ENCODE peak calls at places on chromosomes 1 and 21, in seven cellular contexts. C, H, B, E, T, K and A are unnamed samples.
A peak's percentile ranks its signal among the peaks of the same experiment; 100 is the strongest.

GRCh38 chr1:7441442-7441841 is 329.7 kb upstream of the VAMP3 start:
- DNase-seq in B (no peak), H (no peak), C (no peak), K (no peak), T (no peak), E (no peak), A (no peak)

GRCh38 chr1:235741294-235741693 is 91.7 kb upstream of the GNG4 start:
- DNase-seq in E (no peak), C (no peak), B (peak; percentile 87), K (no peak), T (no peak), H (no peak), A (no peak)

GRCh38 chr1:47591801-47592200 is 154.0 kb downstream of the FOXD2 start:
- DNase-seq in C (no peak), E (no peak), K (no peak), B (no peak), T (no peak), H (no peak), A (no peak)

GRCh38 chr1:118960026-118960561 is 28.0 kb downstream of the TBX15 start:
- DNase-seq in B (no peak), E (no peak), K (no peak), H (no peak), T (no peak), C (peak; percentile 75), A (no peak)

GRCh38 chr1:36768486-36769178 is 265.7 kb downstream of the GRIK3 start:
- DNase-seq in B (no peak), C (no peak), T (no peak), K (peak; percentile 87), E (no peak), H (no peak), A (no peak)

GRCh38 chr1:155918660-155919059 is 7.5 kb upstream of the RIT1 start:
- DNase-seq in E (no peak), T (no peak), H (no peak), C (no peak), K (no peak), B (no peak), A (no peak)

GRCh38 chr1:169630006-169630405 is at the start of gene SELP:
- DNase-seq in E (no peak), T (no peak), C (no peak), H (no peak), B (no peak), K (no peak), A (no peak)

GRCh38 chr1:9234223-9235122 is at the start of gene H6PD:
- DNase-seq in H (no peak), K (peak; percentile 99), C (peak; percentile 85), B (peak; percentile 75), T (peak; percentile 73), E (peak; percentile 43), A (no peak)

GRCh38 chr1:193322218-193322617 is 135.8 kb upstream of the B3GALT2 start:
- DNase-seq in C (no peak), B (peak; percentile 84), H (no peak), T (no peak), K (no peak), E (peak; percentile 48), A (no peak)

GRCh38 chr1:192729500-192729899 is 79.3 kb upstream of the RGS2 start:
- DNase-seq in K (no peak), C (no peak), B (no peak), H (no peak), T (no peak), E (no peak), A (no peak)

GRCh38 chr1:98328855-98329254 is 332.7 kb upstream of the SNX7 start:
- DNase-seq in E (no peak), K (no peak), H (no peak), T (no peak), C (no peak), B (no peak), A (no peak)

GRCh38 chr1:92274939-92275338 is 23.8 kb downstream of the GLMN start:
- DNase-seq in B (peak; percentile 54), K (no peak), E (no peak), H (no peak), T (no peak), C (no peak), A (no peak)

GRCh38 chr1:25192154-25192553 is 40.1 kb downstream of the SYF2 start:
- DNase-seq in B (no peak), T (no peak), E (no peak), K (no peak), C (no peak), H (no peak), A (no peak)

GRCh38 chr1:212928323-212929281 is 21.7 kb upstream of the VASH2 start:
- DNase-seq in C (peak; percentile 69), K (peak; percentile 49), T (no peak), B (peak; percentile 36), E (no peak), H (no peak), A (no peak)

GRCh38 chr1:60145746-60146145 is 72.2 kb upstream of the C1orf87 start:
- DNase-seq in E (no peak), K (no peak), B (no peak), T (no peak), H (no peak), C (no peak), A (no peak)

GRCh38 chr1:203322480-203323179 is 17.3 kb downstream of the BTG2 start:
- DNase-seq in T (no peak), E (no peak), H (no peak), B (no peak), K (no peak), C (no peak), A (no peak)

GRCh38 chr1:29687601-29688244 is 451.4 kb downstream of the PTPRU start:
- DNase-seq in B (peak; percentile 27), T (no peak), C (no peak), E (no peak), K (peak; percentile 80), H (no peak), A (no peak)
- H2AFZ ChIP-seq in B (peak overlapping the region; percentile 52), T (no peak overlapping the region), C (no peak overlapping the region), E (no peak overlapping the region), K (peak overlapping the region; percentile 60), H (no peak overlapping the region), A (no peak overlapping the region)

GRCh38 chr21:33205476-33205875 is 24.3 kb upstream of the IFNAR2 start:
- DNase-seq in H (no peak), C (no peak), T (peak; percentile 40), E (no peak), B (no peak), K (no peak), A (no peak)

GRCh38 chr21:33203371-33203724 is 26.4 kb upstream of the IFNAR2 start:
- DNase-seq in T (no peak), K (no peak), B (no peak), C (no peak), H (no peak), E (no peak), A (no peak)

GRCh38 chr21:33199516-33200217 is 30.1 kb upstream of the IFNAR2 start:
- DNase-seq in C (peak; percentile 55), H (no peak), T (peak; percentile 85), B (peak; percentile 95), K (peak; percentile 68), E (peak; percentile 80), A (peak; percentile 52)

GRCh38 chr21:33201945-33202344 is 27.8 kb upstream of the IFNAR2 start:
- DNase-seq in B (no peak), E (no peak), K (no peak), C (no peak), H (no peak), T (no peak), A (no peak)

DNA sequence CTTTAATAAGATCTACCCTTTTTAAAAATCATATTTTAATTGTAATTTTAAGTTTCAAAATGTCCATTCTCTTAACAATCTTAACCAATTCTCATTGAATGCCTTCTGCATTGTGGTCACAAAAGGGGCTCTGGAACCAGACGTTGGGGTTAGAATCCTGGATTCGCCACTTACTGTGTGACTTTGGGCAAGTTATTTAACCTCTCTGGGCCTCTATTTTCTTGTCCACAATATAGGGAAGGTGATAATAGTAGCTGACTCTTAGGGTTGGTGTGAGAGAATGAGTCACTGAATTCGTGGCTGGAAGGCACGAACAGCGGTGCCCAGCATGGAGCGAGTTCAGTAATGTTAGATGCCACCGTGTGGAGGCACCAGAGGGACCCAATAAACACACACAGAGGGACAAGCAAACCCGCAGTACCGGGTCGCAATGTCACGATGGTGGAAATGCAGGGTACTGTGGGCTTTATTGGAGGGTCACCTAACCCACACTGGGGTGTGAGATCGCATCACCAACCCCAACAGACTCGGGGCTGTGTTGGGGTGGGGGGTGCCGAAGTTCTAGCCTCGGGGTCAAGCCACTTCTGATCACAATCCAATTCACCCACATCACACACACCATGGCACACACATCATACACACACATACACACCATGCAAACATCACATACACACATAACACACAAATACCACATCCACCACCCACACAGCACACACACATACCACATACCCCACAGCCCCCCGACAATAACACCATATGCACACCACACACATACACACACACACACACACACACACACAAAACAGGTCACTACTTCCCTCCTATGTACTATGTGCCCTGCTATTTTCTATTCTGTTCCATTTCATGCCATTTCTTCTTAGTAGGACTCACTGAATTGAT is 27.0 kb upstream of the IFNAR2 start:
- DNase-seq in H (no peak), C (no peak), B (no peak), K (no peak), E (no peak), T (no peak), A (no peak)
- TF ChIP-seq CTCF in H (peak; percentile 17), C (peak; percentile 17), B (no peak), K (no peak), E (no peak), T (no peak), A (no peak)

GRCh38 chr1:101066260-101066936 is 40.8 kb upstream of the DPH5 start:
- DNase-seq in E (no peak), B (no peak), T (no peak), C (no peak), H (no peak), K (no peak), A (no peak)

GRCh38 chr1:101060992-101061391 is 35.4 kb upstream of the DPH5 start:
- DNase-seq in B (no peak), H (no peak), C (no peak), T (no peak), E (no peak), K (no peak), A (no peak)

GRCh38 chr1:101059945-101060542 is 34.5 kb upstream of the DPH5 start:
- DNase-seq in C (no peak), E (no peak), H (no peak), B (no peak), K (no peak), T (no peak), A (no peak)

GRCh38 chr1:101065575-101065974 is 40.0 kb upstream of the DPH5 start:
- DNase-seq in T (no peak), E (no peak), H (no peak), B (no peak), K (no peak), C (no peak), A (no peak)

DNA sequence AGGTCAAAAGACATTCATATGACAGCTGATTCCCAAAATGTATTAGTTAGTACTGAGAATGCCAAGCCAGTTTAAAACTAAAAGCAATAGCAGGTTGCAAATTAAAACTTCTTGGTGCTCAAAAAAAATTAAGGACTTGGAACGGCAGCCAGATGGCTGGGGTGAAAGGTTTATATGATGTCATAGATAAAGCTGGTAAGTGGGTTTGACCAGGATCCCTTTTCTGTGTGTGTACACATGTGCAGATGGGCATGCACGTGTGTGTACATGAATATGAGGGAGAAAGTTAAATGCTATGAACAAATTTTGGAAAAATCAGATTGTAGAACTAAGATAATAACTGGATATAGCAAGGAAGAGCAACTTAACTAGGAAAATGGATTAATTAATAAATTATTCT is 39.1 kb upstream of the DPH5 start:
- DNase-seq in H (no peak), B (no peak), C (no peak), T (no peak), E (no peak), K (no peak), A (no peak)
- H3K27me3 ChIP-seq in H (no peaks in the 10 kb centered on the region), B (no peaks in the 10 kb centered on the region), C (no peaks in the 10 kb centered on the region), T (no peaks in the 10 kb centered on the region), E (no peaks in the 10 kb centered on the region), K (no peaks in the 10 kb centered on the region), A (no peaks in the 10 kb centered on the region)

GRCh38 chr1:107147813-107148212 is 7.0 kb downstream of the NTNG1 start:
- DNase-seq in T (no peak), H (no peak), K (no peak), E (no peak), B (no peak), C (no peak), A (no peak)
- H2AFZ ChIP-seq in T (no peak overlapping the region), H (no peak overlapping the region), K (no peak overlapping the region), E (no peak overlapping the region), B (no peak overlapping the region), C (no peak overlapping the region), A (no peak overlapping the region)